ENCODE peak calls at places on chromosomes 7 and 10, in seven cellular contexts. X is A549, P is ovary, Q is GM12878, J is H1, N is HepG2, S is transverse colon. O is an unnamed sample.

GRCh38 chr7:108503112-108504026 is 22.6 kb downstream of the PNPLA8 start:
- DNase-seq in X (no peak), P (no peak), Q (peak), J (no peak), N (no peak), S (no peak), O (no peak)

GRCh38 chr7:145464287-145464686 is 628.4 kb upstream of the TPK1 start:
- DNase-seq in X (no peak), P (no peak), Q (no peak), J (no peak), N (no peak), S (no peak), O (no peak)

GRCh38 chr10:78921906-78922305 is 146.9 kb upstream of the ZMIZ1 start:
- DNase-seq in X (no peak), P (peak), Q (no peak), J (no peak), N (no peak), S (no peak), O (no peak)

GRCh38 chr7:23021581-23021980 is 7.7 kb upstream of the HYCC1 start:
- DNase-seq in X (no peak), P (no peak), Q (no peak), J (no peak), N (no peak), S (no peak), O (no peak)

GRCh38 chr7:130473877-130474276 is 18.0 kb upstream of the MEST start:
- DNase-seq in X (no peak), P (no peak), Q (no peak), J (no peak), N (no peak), S (no peak), O (no peak)

GRCh38 chr7:68684246-68684850 is 913.9 kb upstream of the AUTS2 start:
- DNase-seq in X (no peak), P (no peak), Q (no peak), J (no peak), N (no peak), S (no peak), O (no peak)

GRCh38 chr7:150823484-150824126 is 23.0 kb downstream of the TMEM176A start:
- DNase-seq in X (no peak), P (no peak), Q (no peak), J (no peak), N (no peak), S (no peak), O (no peak)

GRCh38 chr7:7641129-7641663 is 644 bp downstream of the UMAD1 start:
- DNase-seq in X (peak), P (peak), Q (no peak), J (no peak), N (peak), S (peak), O (no peak)

GRCh38 chr7:70598976-70599375 is 533.0 kb upstream of the GALNT17 start:
- DNase-seq in X (no peak), P (no peak), Q (no peak), J (no peak), N (no peak), S (peak), O (no peak)

GRCh38 chr7:129122751-129123516 is 21.6 kb upstream of the TSPAN33 start:
- DNase-seq in X (no peak), P (no peak), Q (peak), J (no peak), N (no peak), S (no peak), O (no peak)

GRCh38 chr7:67462781-67463191 is 466.2 kb downstream of the TYW1 start:
- DNase-seq in X (no peak), P (peak), Q (no peak), J (no peak), N (no peak), S (peak), O (peak)
- TF ChIP-seq EP300 in X (no peak), P (no peak), Q (no peak), J (no peak), N (no peak), S (peak), O (peak)

DNA sequence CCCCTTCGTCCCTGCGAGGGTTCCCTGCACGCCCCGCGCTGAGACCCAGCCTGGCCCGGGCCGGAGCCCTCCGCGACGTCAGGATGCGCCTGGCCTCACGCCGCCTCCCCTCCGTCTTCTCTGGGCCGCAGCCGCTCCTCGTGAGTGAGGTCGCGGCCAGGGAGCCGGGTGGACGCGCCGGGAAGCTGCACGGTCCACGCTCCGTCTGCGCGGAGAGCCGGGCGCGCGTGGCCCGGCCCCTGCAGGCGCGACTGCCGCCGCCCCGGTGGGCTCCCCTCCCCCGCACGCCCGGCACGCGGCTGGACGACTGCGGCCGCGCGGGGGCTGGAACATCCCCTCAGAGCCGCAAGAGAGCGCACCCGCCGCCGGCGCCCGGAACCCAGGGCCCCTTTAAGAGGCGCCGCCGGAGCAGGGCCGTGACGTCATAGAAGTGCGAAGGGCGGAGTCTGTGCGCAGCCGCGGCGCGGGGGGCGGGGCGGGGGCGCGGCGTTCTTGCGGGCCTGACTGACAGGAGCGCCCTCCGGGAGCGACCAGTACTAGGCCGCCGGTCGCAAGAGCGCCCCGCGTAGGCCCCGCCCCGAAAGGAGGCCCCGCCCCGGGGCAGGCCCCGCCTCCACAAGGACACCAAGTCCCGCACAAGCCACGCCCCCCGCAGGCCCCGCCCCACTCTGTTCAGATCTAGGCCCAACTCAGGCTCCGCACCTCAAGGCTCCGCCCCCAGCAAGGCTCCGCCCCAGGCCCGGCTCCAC is 449 bp upstream of the INPP5A start:
- DNase-seq in X (peak), P (peak), Q (peak), J (peak), N (peak), S (peak), O (peak)
- TF ChIP-seq EP300 in X (peak), P (peak), Q (no peak), J (no peak), N (no peak), S (no peak), O (peak)

DNA sequence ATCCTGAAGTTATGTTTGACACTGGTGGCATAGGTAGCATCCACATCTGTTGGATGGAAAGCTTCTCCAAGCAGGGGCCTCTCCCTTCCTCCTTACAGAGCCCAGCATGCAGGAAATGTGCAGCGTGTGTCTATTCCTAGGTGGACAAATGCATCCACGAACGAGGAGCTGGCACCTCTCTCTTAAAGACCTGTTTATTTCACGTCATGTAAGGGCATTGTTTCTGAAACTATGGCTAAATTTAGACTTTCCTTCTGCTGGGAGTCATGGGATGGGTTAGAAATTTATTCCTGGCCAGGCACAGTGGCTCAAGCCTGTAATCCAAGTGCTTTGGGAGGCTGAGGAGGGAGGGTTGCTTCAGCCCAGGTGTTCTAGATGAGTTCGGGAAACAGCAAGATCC is 208.4 kb upstream of the SVIL start:
- DNase-seq in X (no peak), P (no peak), Q (no peak), J (no peak), N (no peak), S (no peak), O (peak)
- TF ChIP-seq EP300 in X (no peak), P (no peak), Q (no peak), J (no peak), N (no peak), S (peak), O (peak)

DNA sequence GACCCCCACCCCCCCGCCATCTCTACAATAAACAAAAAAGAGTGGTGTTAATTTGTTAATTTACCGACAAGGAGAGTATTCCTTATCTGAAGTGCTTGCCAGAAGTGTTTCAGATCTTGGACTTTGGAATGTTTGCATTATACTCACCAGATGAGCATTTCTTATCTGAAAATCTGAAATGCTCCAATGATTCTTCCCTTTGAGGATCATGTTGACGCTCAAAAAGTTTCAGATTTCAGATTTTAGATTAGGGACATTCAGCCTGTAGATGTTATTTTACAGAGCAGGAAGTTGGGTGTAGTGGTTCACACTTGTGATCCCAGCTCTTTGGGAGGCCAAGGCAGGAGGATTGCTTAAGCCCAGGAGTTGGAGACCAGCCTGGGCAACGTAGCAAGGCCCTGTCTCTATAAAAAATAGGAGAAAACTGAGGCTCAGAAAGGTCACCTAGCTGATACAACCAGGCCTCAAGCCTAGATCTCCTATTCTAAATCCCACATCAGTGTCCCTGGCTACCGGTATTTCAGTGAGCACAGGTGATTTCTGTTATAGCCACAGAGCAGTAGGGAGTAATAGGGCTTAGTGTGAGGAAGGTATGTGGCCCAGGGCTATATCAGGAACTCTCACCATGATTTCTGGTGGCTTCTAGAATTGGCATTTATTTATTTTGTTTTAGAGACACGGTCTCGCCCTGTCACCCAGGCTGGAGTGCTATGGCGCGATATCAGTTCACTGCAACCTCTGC is 35.4 kb downstream of the TMEM120A start:
- DNase-seq in X (no peak), P (no peak), Q (no peak), J (no peak), N (peak), S (no peak), O (no peak)
- TF ChIP-seq EP300 in X (no peak), P (no peak), Q (no peak), J (no peak), N (no peak), S (no peak), O (no peak)

GRCh38 chr7:88480901-88481300 is 174.2 kb upstream of the STEAP4 start:
- DNase-seq in X (no peak), P (peak), Q (no peak), J (no peak), N (no peak), S (peak), O (no peak)
- TF ChIP-seq EP300 in X (no peak), P (no peak), Q (no peak), J (no peak), N (no peak), S (no peak), O (no peak)

DNA sequence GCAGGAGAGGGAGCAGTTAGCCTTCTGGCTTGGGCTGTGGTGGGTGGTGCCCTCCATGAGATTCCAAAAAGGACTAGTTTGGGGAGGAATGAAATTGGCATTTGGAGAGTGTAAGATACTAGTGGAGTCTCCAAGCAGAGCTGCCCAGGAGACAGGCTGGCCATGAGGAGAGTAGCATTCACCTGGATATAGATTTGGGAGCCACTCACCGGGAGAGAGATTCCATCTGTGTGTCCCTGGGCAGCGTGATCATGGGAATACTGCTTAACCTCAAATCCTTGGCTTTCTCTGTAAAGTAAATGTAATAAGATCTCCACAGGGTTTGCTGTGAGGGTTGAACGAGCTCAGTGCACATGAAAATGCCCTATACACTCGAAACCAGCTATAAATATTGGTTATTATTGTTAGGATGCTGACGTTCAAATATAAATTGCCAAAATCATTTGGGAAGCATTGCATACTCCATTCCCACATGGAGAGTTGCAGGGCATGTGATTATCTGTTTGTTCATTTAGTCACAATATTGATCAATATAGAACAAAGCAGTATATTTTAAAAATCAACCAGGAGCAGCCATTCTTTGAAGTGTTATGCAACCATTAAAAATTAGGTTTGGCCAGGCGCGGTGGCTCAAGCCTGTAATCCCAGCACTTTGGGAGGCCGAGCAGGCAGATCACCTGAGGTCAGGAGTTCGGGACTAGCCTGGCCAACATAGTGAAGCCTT is 143.7 kb downstream of the CUX1 start:
- DNase-seq in X (no peak), P (no peak), Q (no peak), J (no peak), N (no peak), S (no peak), O (no peak)
- TF ChIP-seq EP300 in X (no peak), P (no peak), Q (no peak), J (no peak), N (no peak), S (no peak), O (no peak)

O was measured in sigmoid colon.